ENCODE peak calls at places on chromosomes 7 and 10, in ten cellular contexts. G is H9, I is MM.1S, R is HCT116, V is GM23338, H is astrocyte, W is GM23248, A is endothelial cell of umbilical vein, X is PC-9, T is mesenchymal stem cell. Q is an unnamed sample.

GRCh38 chr7:128236924-128237586 is 4.0 kb upstream of the LEP start:
- DNase-seq in G (no peak), I (peak), R (no peak), V (peak), H (peak), W (peak), A (peak), X (peak), T (peak), Q (no peak)

GRCh38 chr7:110486549-110486948 is 604.4 kb upstream of the LRRN3 start:
- DNase-seq in G (no peak), I (no peak), R (no peak), V (no peak), H (no peak), W (no peak), A (no peak), X (no peak), T (no peak), Q (no peak)

GRCh38 chr10:75102830-75103673 is 8.4 kb upstream of the SAMD8 start:
- DNase-seq in G (no peak), I (no peak), R (no peak), V (no peak), H (no peak), W (no peak), A (no peak), X (no peak), T (no peak), Q (no peak)

GRCh38 chr10:995559-995926 is 7.3 kb downstream of the GTPBP4 start:
- DNase-seq in G (no peak), I (no peak), R (no peak), V (no peak), H (no peak), W (no peak), A (no peak), X (no peak), T (no peak), Q (no peak)

GRCh38 chr7:12315049-12315448 is 88.6 kb downstream of the VWDE start:
- DNase-seq in G (no peak), I (no peak), R (no peak), V (no peak), H (no peak), W (no peak), A (no peak), X (no peak), T (peak), Q (no peak)

GRCh38 chr10:93235686-93236085 is 162.0 kb downstream of the CYP26A1 start:
- DNase-seq in G (no peak), I (no peak), R (no peak), V (no peak), H (peak), W (peak), A (no peak), X (no peak), T (peak), Q (no peak)

GRCh38 chr10:69958232-69958902 is 94.3 kb upstream of the MACROH2A2 start:
- DNase-seq in G (peak), I (peak), R (peak), V (peak), H (peak), W (peak), A (peak), X (peak), T (peak), Q (peak)

GRCh38 chr10:108454224-108454623 is 1289.7 kb upstream of the SORCS1 start:
- DNase-seq in G (no peak), I (no peak), R (no peak), V (no peak), H (no peak), W (peak), A (no peak), X (no peak), T (no peak), Q (no peak)

GRCh38 chr7:30476401-30477145 is 2.0 kb downstream of the NOD1 start:
- DNase-seq in G (no peak), I (no peak), R (no peak), V (no peak), H (no peak), W (peak), A (peak), X (peak), T (no peak), Q (no peak)

GRCh38 chr7:74587435-74588126 is 69.9 kb upstream of the GTF2I start:
- DNase-seq in G (peak), I (no peak), R (no peak), V (peak), H (peak), W (peak), A (peak), X (peak), T (peak), Q (peak)

GRCh38 chr7:103598326-103598905 is 152.4 kb upstream of the SLC26A5 start:
- DNase-seq in G (no peak), I (no peak), R (no peak), V (no peak), H (no peak), W (no peak), A (peak), X (no peak), T (no peak), Q (no peak)

GRCh38 chr10:71753091-71753959 is 20.0 kb downstream of the VSIR start:
- DNase-seq in G (no peak), I (no peak), R (no peak), V (no peak), H (no peak), W (no peak), A (no peak), X (no peak), T (no peak), Q (no peak)

GRCh38 chr10:15368456-15368855 is 2.6 kb downstream of the FAM171A1 start:
- DNase-seq in G (no peak), I (no peak), R (no peak), V (no peak), H (no peak), W (no peak), A (no peak), X (no peak), T (no peak), Q (no peak)

GRCh38 chr10:100728928-100729876 is 16.2 kb upstream of the PAX2 start:
- DNase-seq in G (peak), I (no peak), R (peak), V (peak), H (no peak), W (peak), A (no peak), X (no peak), T (peak), Q (peak)

GRCh38 chr7:29297194-29297890 is 102.8 kb downstream of the CHN2 start:
- DNase-seq in G (peak), I (no peak), R (no peak), V (peak), H (no peak), W (no peak), A (no peak), X (no peak), T (no peak), Q (peak)

GRCh38 chr7:92836489-92837213 is at the start of gene CDK6:
- DNase-seq in G (peak), I (peak), R (no peak), V (peak), H (peak), W (peak), A (peak), X (peak), T (peak), Q (peak)

GRCh38 chr7:37899712-37900247 is 16.8 kb downstream of the SFRP4 start:
- DNase-seq in G (no peak), I (no peak), R (no peak), V (no peak), H (no peak), W (no peak), A (no peak), X (no peak), T (no peak), Q (no peak)

GRCh38 chr10:25169740-25170139 is 5.1 kb upstream of the GPR158 start:
- DNase-seq in G (no peak), I (no peak), R (no peak), V (no peak), H (no peak), W (no peak), A (no peak), X (no peak), T (no peak), Q (no peak)

GRCh38 chr7:146791344-146792300 is 675.0 kb downstream of the CNTNAP2 start:
- DNase-seq in G (no peak), I (no peak), R (no peak), V (peak), H (no peak), W (no peak), A (no peak), X (no peak), T (no peak), Q (peak)

GRCh38 chr7:24587853-24588252 is 14.6 kb downstream of the PALS2 start:
- DNase-seq in G (peak), I (peak), R (no peak), V (peak), H (no peak), W (peak), A (peak), X (no peak), T (peak), Q (peak)

GRCh38 chr7:91565499-91566331 is 301.5 kb downstream of the FZD1 start:
- DNase-seq in G (no peak), I (no peak), R (no peak), V (peak), H (peak), W (peak), A (no peak), X (no peak), T (no peak), Q (no peak)

GRCh38 chr7:14899065-14899464 is 3.5 kb downstream of the DGKB start:
- DNase-seq in G (no peak), I (no peak), R (no peak), V (no peak), H (peak), W (no peak), A (no peak), X (no peak), T (peak), Q (no peak)

DNA sequence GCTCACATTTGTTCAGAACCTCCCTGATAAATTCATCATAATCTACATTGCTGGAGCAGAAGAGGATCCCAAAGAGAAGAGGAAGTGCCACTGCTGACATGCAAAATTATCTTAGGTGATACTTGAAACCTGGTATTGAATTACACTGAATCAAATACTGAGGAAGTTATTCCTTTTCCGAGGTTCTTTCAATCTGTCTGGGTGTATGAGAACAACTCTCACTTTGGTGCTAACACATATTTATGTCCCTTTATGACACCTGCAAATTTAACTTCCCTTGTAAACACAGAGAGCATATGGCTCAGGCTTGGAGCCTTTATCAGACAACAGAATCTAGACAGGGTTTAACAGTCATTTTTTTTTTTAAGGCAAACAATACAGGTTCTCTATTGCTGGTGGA is 131.4 kb downstream of the SRPK2 start:
- DNase-seq in G (no peak), I (peak), R (no peak), V (no peak), H (no peak), W (no peak), A (no peak), X (peak), T (no peak), Q (no peak)
- H3K27ac ChIP-seq in G (no peak), I (peak), R (no peak), V (peak), H (no peak), W (no peak), A (no peak), X (peak), T (no peak), Q (no peak)

DNA sequence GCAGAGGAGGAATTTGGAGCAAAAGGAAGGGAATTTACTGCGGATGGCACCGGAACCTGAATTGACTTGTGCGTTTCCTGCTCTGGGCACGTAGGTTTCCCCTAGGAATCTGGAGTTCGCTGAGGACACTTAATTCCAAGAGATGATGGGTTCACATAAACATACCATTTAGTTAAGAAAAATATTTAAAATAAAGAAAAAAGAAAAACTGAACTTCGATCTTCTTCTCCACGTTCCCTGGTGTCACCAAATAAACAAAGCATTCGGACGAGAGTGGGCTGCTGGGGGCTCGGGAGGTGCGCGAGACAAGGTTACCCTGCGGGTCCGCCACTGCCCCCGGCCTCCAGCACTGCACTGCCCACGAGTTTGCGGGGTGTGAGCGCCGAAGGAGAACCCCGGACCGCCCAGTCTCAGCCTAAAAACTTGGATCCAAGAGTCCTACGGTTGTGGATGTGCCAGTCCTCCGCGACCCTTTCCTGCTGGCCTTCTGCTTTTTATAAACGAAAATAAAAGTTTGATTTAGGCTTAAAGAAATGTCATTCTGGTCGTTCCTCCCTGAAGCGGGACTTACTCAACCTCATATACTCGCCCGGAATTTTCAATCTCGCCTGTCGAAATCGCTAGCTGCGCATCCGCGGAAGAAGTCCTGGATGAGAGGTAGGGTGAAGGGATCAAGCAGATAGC is 30.3 kb downstream of the SKIDA1 start:
- DNase-seq in G (no peak), I (no peak), R (no peak), V (no peak), H (no peak), W (no peak), A (peak), X (no peak), T (peak), Q (no peak)
- H2AFZ ChIP-seq in G (no peak), I (peak), R (no peak), V (peak), H (peak), W (peak), A (peak), X (peak), T (peak), Q (peak)

GRCh38 chr7:22074961-22075360 is 129.3 kb upstream of the CDCA7L start:
- DNase-seq in G (no peak), I (no peak), R (no peak), V (no peak), H (no peak), W (no peak), A (no peak), X (no peak), T (no peak), Q (no peak)
- H3K27ac ChIP-seq in G (no peak), I (no peak), R (no peak), V (no peak), H (no peak), W (no peak), A (no peak), X (no peak), T (no peak), Q (no peak)

GRCh38 chr7:153061913-153062528 is 302.5 kb downstream of the ACTR3B start:
- DNase-seq in G (peak), I (peak), R (no peak), V (peak), H (no peak), W (no peak), A (no peak), X (no peak), T (no peak), Q (peak)
- H2AFZ ChIP-seq in G (no peak), I (no peak), R (no peak), V (no peak), H (no peak), W (no peak), A (no peak), X (no peak), T (no peak), Q (no peak)